ENCODE peak calls at places on chromosomes 12 and 14, in ten cellular contexts. One of them, this sample, is unnamed. For H3K4me1, the result is how much of the 10 kb centered on the place peaks cover.

GRCh38 chr12:28955491-28955890 is 193.6 kb upstream of the FAR2 start:
- DNase-seq in upper lobe of right lung: no peak
- DNase-seq in CD4-positive, CD25-positive, alpha-beta regulatory T cell: no peak
- DNase-seq in breast epithelium: no peak
- DNase-seq in heart right ventricle: no peak
- DNase-seq in BE2C: no peak
- DNase-seq in PC-3: no peak
- DNase-seq in aorta: no peak
- DNase-seq in iPS DF 6.9: no peak
- DNase-seq in neuronal stem cell: no peak
- DNase-seq in this sample: no peak

GRCh38 chr12:122722347-122722746 is 5.7 kb upstream of the HCAR3 start:
- DNase-seq in upper lobe of right lung: no peak
- DNase-seq in CD4-positive, CD25-positive, alpha-beta regulatory T cell: no peak
- DNase-seq in breast epithelium: no peak
- DNase-seq in heart right ventricle: no peak
- DNase-seq in BE2C: no peak
- DNase-seq in PC-3: no peak
- DNase-seq in aorta: no peak
- DNase-seq in iPS DF 6.9: no peak
- DNase-seq in neuronal stem cell: no peak
- DNase-seq in this sample: no peak

GRCh38 chr12:47900480-47901129 is 4.2 kb downstream of the VDR start:
- DNase-seq in upper lobe of right lung: peak
- DNase-seq in CD4-positive, CD25-positive, alpha-beta regulatory T cell: peak
- DNase-seq in breast epithelium: peak
- DNase-seq in heart right ventricle: no peak
- DNase-seq in BE2C: no peak
- DNase-seq in PC-3: peak
- DNase-seq in aorta: no peak
- DNase-seq in iPS DF 6.9: no peak
- DNase-seq in neuronal stem cell: no peak
- DNase-seq in this sample: peak

GRCh38 chr12:88227263-88227662 is 85.2 kb downstream of the TMTC3 start:
- DNase-seq in upper lobe of right lung: no peak
- DNase-seq in CD4-positive, CD25-positive, alpha-beta regulatory T cell: peak
- DNase-seq in breast epithelium: no peak
- DNase-seq in heart right ventricle: no peak
- DNase-seq in BE2C: no peak
- DNase-seq in PC-3: no peak
- DNase-seq in aorta: no peak
- DNase-seq in iPS DF 6.9: no peak
- DNase-seq in neuronal stem cell: no peak
- DNase-seq in this sample: no peak

GRCh38 chr14:36477266-36477665 is 42.8 kb downstream of the NKX2-1 start:
- DNase-seq in upper lobe of right lung: no peak
- DNase-seq in CD4-positive, CD25-positive, alpha-beta regulatory T cell: no peak
- DNase-seq in breast epithelium: no peak
- DNase-seq in heart right ventricle: no peak
- DNase-seq in BE2C: no peak
- DNase-seq in PC-3: peak
- DNase-seq in aorta: no peak
- DNase-seq in iPS DF 6.9: no peak
- DNase-seq in neuronal stem cell: no peak
- DNase-seq in this sample: no peak

GRCh38 chr12:49233842-49234526 is 30.9 kb upstream of the TUBA1C start:
- DNase-seq in upper lobe of right lung: peak
- DNase-seq in CD4-positive, CD25-positive, alpha-beta regulatory T cell: no peak
- DNase-seq in breast epithelium: no peak
- DNase-seq in heart right ventricle: peak
- DNase-seq in BE2C: peak
- DNase-seq in PC-3: no peak
- DNase-seq in aorta: peak
- DNase-seq in iPS DF 6.9: no peak
- DNase-seq in neuronal stem cell: no peak
- DNase-seq in this sample: peak

GRCh38 chr12:57027805-57028153 is 11.4 kb upstream of the TAC3 start:
- DNase-seq in upper lobe of right lung: no peak
- DNase-seq in CD4-positive, CD25-positive, alpha-beta regulatory T cell: no peak
- DNase-seq in breast epithelium: no peak
- DNase-seq in heart right ventricle: no peak
- DNase-seq in BE2C: no peak
- DNase-seq in PC-3: no peak
- DNase-seq in aorta: no peak
- DNase-seq in iPS DF 6.9: no peak
- DNase-seq in neuronal stem cell: no peak
- DNase-seq in this sample: no peak

GRCh38 chr12:111596985-111597730 is 2.0 kb downstream of the ATXN2 start:
- DNase-seq in upper lobe of right lung: peak
- DNase-seq in CD4-positive, CD25-positive, alpha-beta regulatory T cell: peak
- DNase-seq in breast epithelium: peak
- DNase-seq in heart right ventricle: peak
- DNase-seq in BE2C: peak
- DNase-seq in PC-3: peak
- DNase-seq in aorta: peak
- DNase-seq in iPS DF 6.9: no peak
- DNase-seq in neuronal stem cell: peak
- DNase-seq in this sample: peak

GRCh38 chr14:95025218-95025617 is 132.1 kb downstream of the DICER1 start:
- DNase-seq in upper lobe of right lung: no peak
- DNase-seq in CD4-positive, CD25-positive, alpha-beta regulatory T cell: no peak
- DNase-seq in breast epithelium: no peak
- DNase-seq in heart right ventricle: no peak
- DNase-seq in BE2C: no peak
- DNase-seq in PC-3: no peak
- DNase-seq in aorta: no peak
- DNase-seq in iPS DF 6.9: no peak
- DNase-seq in neuronal stem cell: no peak
- DNase-seq in this sample: no peak

DNA sequence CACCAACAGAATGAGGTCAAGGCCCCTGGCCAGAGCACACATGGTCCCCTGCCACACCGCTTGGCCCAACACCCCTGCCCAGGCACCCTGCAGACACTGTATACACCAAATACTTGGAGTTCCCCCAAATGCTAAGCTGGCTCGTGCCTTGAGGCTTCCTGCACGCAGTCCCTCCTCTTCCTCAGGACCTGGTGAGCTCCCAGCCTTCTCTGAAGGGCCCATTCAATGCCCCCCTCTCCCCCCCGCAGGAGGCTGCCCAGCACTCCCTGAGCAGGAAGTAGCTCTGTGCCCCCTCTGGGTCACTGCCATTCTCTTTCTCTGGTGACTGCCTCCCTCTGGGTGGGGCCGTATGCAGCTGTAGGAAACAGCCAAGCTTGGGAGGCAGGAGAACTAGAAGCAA is 75.3 kb downstream of the ITPK1 start:
- DNase-seq in upper lobe of right lung: no peak
- DNase-seq in CD4-positive, CD25-positive, alpha-beta regulatory T cell: no peak
- DNase-seq in breast epithelium: no peak
- DNase-seq in heart right ventricle: no peak
- DNase-seq in BE2C: no peak
- DNase-seq in PC-3: no peak
- DNase-seq in aorta: no peak
- DNase-seq in iPS DF 6.9: no peak
- DNase-seq in neuronal stem cell: no peak
- DNase-seq in this sample: no peak
- H3K4me1 ChIP-seq in upper lobe of right lung: half or more
- H3K4me1 ChIP-seq in CD4-positive, CD25-positive, alpha-beta regulatory T cell: under half
- H3K4me1 ChIP-seq in breast epithelium: under half
- H3K4me1 ChIP-seq in heart right ventricle: half or more
- H3K4me1 ChIP-seq in BE2C: under half
- H3K4me1 ChIP-seq in PC-3: half or more
- H3K4me1 ChIP-seq in aorta: under half
- H3K4me1 ChIP-seq in iPS DF 6.9: under half
- H3K4me1 ChIP-seq in neuronal stem cell: half or more
- H3K4me1 ChIP-seq in this sample: half or more

GRCh38 chr14:89337912-89338311 is 79.1 kb downstream of the FOXN3 start:
- DNase-seq in upper lobe of right lung: no peak
- DNase-seq in CD4-positive, CD25-positive, alpha-beta regulatory T cell: no peak
- DNase-seq in breast epithelium: no peak
- DNase-seq in heart right ventricle: peak
- DNase-seq in BE2C: no peak
- DNase-seq in PC-3: no peak
- DNase-seq in aorta: peak
- DNase-seq in iPS DF 6.9: no peak
- DNase-seq in neuronal stem cell: no peak
- DNase-seq in this sample: no peak
- H3K4me1 ChIP-seq in upper lobe of right lung: under half
- H3K4me1 ChIP-seq in CD4-positive, CD25-positive, alpha-beta regulatory T cell: under half
- H3K4me1 ChIP-seq in breast epithelium: under half
- H3K4me1 ChIP-seq in heart right ventricle: under half
- H3K4me1 ChIP-seq in BE2C: under half
- H3K4me1 ChIP-seq in PC-3: under half
- H3K4me1 ChIP-seq in aorta: under half
- H3K4me1 ChIP-seq in iPS DF 6.9: under half
- H3K4me1 ChIP-seq in neuronal stem cell: under half
- H3K4me1 ChIP-seq in this sample: under half

DNA sequence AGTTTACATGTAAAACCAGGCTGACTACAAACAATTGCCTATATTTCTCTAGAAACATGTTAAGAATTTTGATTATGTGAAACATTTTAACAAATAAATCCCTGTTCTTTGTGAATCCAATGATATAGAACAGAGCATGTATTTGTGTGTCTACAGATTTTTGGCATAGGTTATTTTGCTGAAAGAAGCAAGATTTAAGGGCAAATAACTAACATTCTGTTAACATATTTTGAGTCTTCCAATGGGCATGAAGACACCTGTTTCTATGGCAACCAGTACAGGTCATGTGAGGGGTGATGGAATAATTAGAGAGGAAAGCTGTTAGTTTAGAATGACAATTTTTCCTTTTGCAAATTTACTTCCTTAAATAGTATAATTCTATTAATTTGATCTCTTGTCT is 8.8 kb downstream of the ART4 start:
- DNase-seq in upper lobe of right lung: no peak
- DNase-seq in CD4-positive, CD25-positive, alpha-beta regulatory T cell: no peak
- DNase-seq in breast epithelium: no peak
- DNase-seq in heart right ventricle: no peak
- DNase-seq in BE2C: no peak
- DNase-seq in PC-3: no peak
- DNase-seq in aorta: no peak
- DNase-seq in iPS DF 6.9: no peak
- DNase-seq in neuronal stem cell: no peak
- DNase-seq in this sample: no peak
- H3K4me1 ChIP-seq in upper lobe of right lung: under half
- H3K4me1 ChIP-seq in CD4-positive, CD25-positive, alpha-beta regulatory T cell: under half
- H3K4me1 ChIP-seq in breast epithelium: under half
- H3K4me1 ChIP-seq in heart right ventricle: under half
- H3K4me1 ChIP-seq in BE2C: under half
- H3K4me1 ChIP-seq in PC-3: under half
- H3K4me1 ChIP-seq in aorta: under half
- H3K4me1 ChIP-seq in iPS DF 6.9: under half
- H3K4me1 ChIP-seq in neuronal stem cell: under half
- H3K4me1 ChIP-seq in this sample: under half

DNA sequence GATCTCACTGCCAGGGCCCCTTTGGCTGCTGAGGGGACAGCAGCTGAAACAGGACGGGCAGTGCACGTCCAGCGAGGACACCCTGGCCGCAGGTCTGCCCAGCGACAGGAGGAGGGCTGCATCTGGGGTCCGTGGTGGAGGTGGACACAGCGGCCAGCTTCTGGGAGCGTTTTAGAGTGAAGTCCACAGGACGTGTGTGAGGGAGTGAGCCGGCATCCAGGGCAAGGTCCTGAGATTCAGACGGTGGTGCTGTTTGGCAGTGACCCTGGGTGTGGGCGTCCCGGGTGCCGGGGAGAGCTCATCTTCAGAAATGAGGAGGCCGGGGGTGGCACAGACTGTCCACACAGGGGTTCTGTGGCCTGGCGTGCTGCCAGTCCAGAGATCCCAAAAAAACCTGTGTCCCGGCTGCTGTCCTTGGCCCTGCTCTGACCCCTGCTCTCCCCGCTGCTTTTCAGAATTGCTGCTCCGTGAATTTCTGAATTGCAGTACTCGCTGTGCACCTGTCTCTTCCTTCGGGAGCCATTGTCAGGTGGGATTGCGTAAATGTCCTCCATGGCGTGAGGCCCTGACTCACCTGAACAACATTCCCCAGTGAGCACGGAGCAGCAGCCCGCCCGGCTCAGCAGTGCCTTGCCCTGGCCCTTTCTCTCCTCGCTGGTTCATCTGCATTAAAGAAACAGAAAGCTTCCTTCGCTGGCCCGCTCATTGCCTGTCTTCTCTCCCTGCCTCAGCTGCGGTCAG is 183.5 kb upstream of the C14orf180 start:
- DNase-seq in upper lobe of right lung: no peak
- DNase-seq in CD4-positive, CD25-positive, alpha-beta regulatory T cell: no peak
- DNase-seq in breast epithelium: no peak
- DNase-seq in heart right ventricle: no peak
- DNase-seq in BE2C: no peak
- DNase-seq in PC-3: no peak
- DNase-seq in aorta: no peak
- DNase-seq in iPS DF 6.9: no peak
- DNase-seq in neuronal stem cell: no peak
- DNase-seq in this sample: no peak
- H3K4me1 ChIP-seq in upper lobe of right lung: under half
- H3K4me1 ChIP-seq in CD4-positive, CD25-positive, alpha-beta regulatory T cell: half or more
- H3K4me1 ChIP-seq in breast epithelium: under half
- H3K4me1 ChIP-seq in heart right ventricle: under half
- H3K4me1 ChIP-seq in BE2C: under half
- H3K4me1 ChIP-seq in PC-3: under half
- H3K4me1 ChIP-seq in aorta: under half
- H3K4me1 ChIP-seq in iPS DF 6.9: under half
- H3K4me1 ChIP-seq in neuronal stem cell: under half
- H3K4me1 ChIP-seq in this sample: under half

DNA sequence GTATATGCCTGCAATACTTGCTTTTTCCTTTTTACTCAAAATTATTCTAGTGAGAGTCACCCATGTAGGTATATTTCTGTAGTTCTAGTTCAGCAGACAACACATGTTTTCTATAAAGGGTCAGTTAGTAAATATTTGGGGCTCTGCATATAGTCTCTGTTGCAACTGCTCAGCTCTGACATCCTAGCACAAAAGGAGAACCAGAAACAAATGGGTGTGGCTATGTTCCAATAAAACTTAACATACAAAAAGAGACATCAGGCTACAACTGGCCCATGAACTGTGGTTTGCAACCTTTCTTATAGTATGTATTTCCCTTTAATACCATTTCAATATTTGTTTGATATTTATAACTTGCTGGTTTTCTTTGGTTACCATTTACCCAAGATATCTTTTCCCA is 11.9 kb downstream of the NT5DC3 start:
- DNase-seq in upper lobe of right lung: no peak
- DNase-seq in CD4-positive, CD25-positive, alpha-beta regulatory T cell: no peak
- DNase-seq in breast epithelium: no peak
- DNase-seq in heart right ventricle: no peak
- DNase-seq in BE2C: no peak
- DNase-seq in PC-3: no peak
- DNase-seq in aorta: no peak
- DNase-seq in iPS DF 6.9: no peak
- DNase-seq in neuronal stem cell: no peak
- DNase-seq in this sample: no peak
- H3K4me1 ChIP-seq in upper lobe of right lung: under half
- H3K4me1 ChIP-seq in CD4-positive, CD25-positive, alpha-beta regulatory T cell: under half
- H3K4me1 ChIP-seq in breast epithelium: under half
- H3K4me1 ChIP-seq in heart right ventricle: under half
- H3K4me1 ChIP-seq in BE2C: under half
- H3K4me1 ChIP-seq in PC-3: under half
- H3K4me1 ChIP-seq in aorta: under half
- H3K4me1 ChIP-seq in iPS DF 6.9: under half
- H3K4me1 ChIP-seq in neuronal stem cell: under half
- H3K4me1 ChIP-seq in this sample: under half

This sample was measured in lower lobe of right lung.